ENCODE peak calls at places on chromosomes 3 and 15, in four cellular contexts. B, X, M and K are unnamed samples.

GRCh38 chr3:151305081-151305777 is 11.4 kb downstream of the GPR87 start:
- DNase-seq in M (peak; percentile 74), X (no peak), B (no peak), K (peak; percentile 97)

GRCh38 chr3:63973406-63973805 is 49.9 kb downstream of the PSMD6 start:
- DNase-seq in M (no peak), X (no peak), B (no peak), K (no peak)

GRCh38 chr3:165549037-165549436 is 288.2 kb downstream of the BCHE start:
- DNase-seq in X (no peak), B (no peak), M (no peak), K (no peak)

GRCh38 chr15:84810073-84810840 is 6.9 kb upstream of the ALPK3 start:
- DNase-seq in M (no peak), X (no peak), B (no peak), K (peak; percentile 62)

GRCh38 chr15:74442604-74443003 is 8.8 kb upstream of the SEMA7A start:
- DNase-seq in M (no peak), B (no peak), X (no peak), K (no peak)

GRCh38 chr3:126129408-126129891 is 45.5 kb upstream of the SLC41A3 start:
- DNase-seq in B (no peak), M (no peak), X (no peak), K (peak; percentile 33)

GRCh38 chr3:39109086-39109485 is 1.6 kb downstream of the TTC21A start:
- DNase-seq in M (no peak), X (no peak), B (no peak), K (no peak)

GRCh38 chr3:71636482-71636881 is 53.0 kb upstream of the FOXP1 start:
- DNase-seq in B (no peak), M (no peak), X (no peak), K (no peak)

GRCh38 chr3:50155891-50156290 is 767 bp downstream of the SEMA3F start:
- DNase-seq in B (no peak), M (no peak), X (no peak), K (no peak)